ENCODE peak calls at places on chromosome 7, in five cellular contexts. One of them, this sample, is unnamed.

GRCh38 chr7:50653116-50653854 is 88.1 kb upstream of the DDC start:
- DNase-seq in sigmoid colon: peak
- DNase-seq in A549: no peak
- DNase-seq in stomach: peak
- DNase-seq in H1: peak
- DNase-seq in this sample: no peak

GRCh38 chr7:39084344-39084743 is 106.6 kb downstream of the POU6F2 start:
- DNase-seq in H1: no peak
- DNase-seq in stomach: no peak
- DNase-seq in sigmoid colon: no peak
- DNase-seq in A549: no peak
- DNase-seq in this sample: no peak

GRCh38 chr7:24912874-24913514 is 67.0 kb downstream of the OSBPL3 start:
- DNase-seq in stomach: peak
- DNase-seq in A549: no peak
- DNase-seq in H1: peak
- DNase-seq in sigmoid colon: no peak
- DNase-seq in this sample: no peak

GRCh38 chr7:140616328-140616727 is 24.3 kb downstream of the DENND2A start:
- DNase-seq in H1: no peak
- DNase-seq in sigmoid colon: no peak
- DNase-seq in stomach: no peak
- DNase-seq in A549: no peak
- DNase-seq in this sample: no peak

GRCh38 chr7:137715546-137715945 is 131.2 kb downstream of the DGKI start:
- DNase-seq in H1: no peak
- DNase-seq in sigmoid colon: no peak
- DNase-seq in stomach: no peak
- DNase-seq in A549: no peak
- DNase-seq in this sample: no peak

GRCh38 chr7:2473496-2474180 is 2.6 kb downstream of the GRIFIN start:
- DNase-seq in H1: no peak
- DNase-seq in stomach: no peak
- DNase-seq in A549: no peak
- DNase-seq in sigmoid colon: no peak
- DNase-seq in this sample: no peak

GRCh38 chr7:47587389-47587788 is 5.5 kb upstream of the TNS3 start:
- DNase-seq in A549: no peak
- DNase-seq in sigmoid colon: no peak
- DNase-seq in stomach: peak
- DNase-seq in H1: no peak
- DNase-seq in this sample: peak

GRCh38 chr7:55961994-55962393 is 2.4 kb upstream of the NIPSNAP2 start:
- DNase-seq in stomach: no peak
- DNase-seq in H1: no peak
- DNase-seq in sigmoid colon: no peak
- DNase-seq in A549: no peak
- DNase-seq in this sample: no peak

GRCh38 chr7:16063241-16063640 is 358.1 kb downstream of the CRPPA start:
- DNase-seq in H1: no peak
- DNase-seq in sigmoid colon: no peak
- DNase-seq in A549: no peak
- DNase-seq in stomach: no peak
- DNase-seq in this sample: no peak

GRCh38 chr7:93337047-93337446 is 104.9 kb downstream of the VPS50 start:
- DNase-seq in H1: no peak
- DNase-seq in A549: no peak
- DNase-seq in sigmoid colon: no peak
- DNase-seq in stomach: no peak
- DNase-seq in this sample: no peak

GRCh38 chr7:25752967-25753791 is 398.8 kb upstream of the NFE2L3 start:
- DNase-seq in sigmoid colon: no peak
- DNase-seq in H1: no peak
- DNase-seq in A549: no peak
- DNase-seq in stomach: no peak
- DNase-seq in this sample: no peak

GRCh38 chr7:47653550-47654351 is 71.8 kb upstream of the TNS3 start:
- DNase-seq in A549: peak
- DNase-seq in H1: no peak
- DNase-seq in sigmoid colon: no peak
- DNase-seq in stomach: no peak
- DNase-seq in this sample: no peak

GRCh38 chr7:143367972-143368371 is 5.5 kb upstream of the FAM131B start:
- DNase-seq in sigmoid colon: peak
- DNase-seq in H1: no peak
- DNase-seq in A549: no peak
- DNase-seq in stomach: peak
- DNase-seq in this sample: no peak

GRCh38 chr7:2405601-2406345 is 2.4 kb downstream of the CHST12 start:
- DNase-seq in H1: no peak
- DNase-seq in stomach: no peak
- DNase-seq in sigmoid colon: no peak
- DNase-seq in A549: no peak
- DNase-seq in this sample: peak

GRCh38 chr7:25429731-25430130 is 201.4 kb upstream of the NPVF start:
- DNase-seq in sigmoid colon: no peak
- DNase-seq in H1: no peak
- DNase-seq in stomach: no peak
- DNase-seq in A549: no peak
- DNase-seq in this sample: no peak

GRCh38 chr7:73585196-73585595 is 6.8 kb upstream of the TBL2 start:
- DNase-seq in A549: no peak
- DNase-seq in sigmoid colon: no peak
- DNase-seq in stomach: no peak
- DNase-seq in H1: no peak
- DNase-seq in this sample: no peak
- TF ChIP-seq POLR2A in A549: no peak
- TF ChIP-seq POLR2A in sigmoid colon: no peak
- TF ChIP-seq POLR2A in stomach: no peak
- TF ChIP-seq POLR2A in H1: no peak
- TF ChIP-seq POLR2A in this sample: no peak

GRCh38 chr7:158705234-158705890 is 758 bp upstream of the NCAPG2 start:
- DNase-seq in A549: no peak
- DNase-seq in stomach: no peak
- DNase-seq in sigmoid colon: no peak
- DNase-seq in H1: peak
- DNase-seq in this sample: no peak

GRCh38 chr7:158707610-158708009 is 3.0 kb upstream of the NCAPG2 start:
- DNase-seq in A549: no peak
- DNase-seq in stomach: no peak
- DNase-seq in H1: peak
- DNase-seq in sigmoid colon: no peak
- DNase-seq in this sample: no peak

GRCh38 chr7:158706710-158707590 is 2.3 kb upstream of the NCAPG2 start:
- DNase-seq in stomach: no peak
- DNase-seq in A549: no peak
- DNase-seq in H1: no peak
- DNase-seq in sigmoid colon: no peak
- DNase-seq in this sample: no peak

GRCh38 chr7:158706273-158706704 is 1.7 kb upstream of the NCAPG2 start:
- DNase-seq in stomach: no peak
- DNase-seq in H1: no peak
- DNase-seq in A549: no peak
- DNase-seq in sigmoid colon: no peak
- DNase-seq in this sample: no peak

GRCh38 chr7:158710651-158711102 is 6.1 kb upstream of the NCAPG2 start:
- DNase-seq in H1: peak
- DNase-seq in stomach: no peak
- DNase-seq in A549: no peak
- DNase-seq in sigmoid colon: no peak
- DNase-seq in this sample: no peak
- TF ChIP-seq EP300 in H1: no peak
- TF ChIP-seq EP300 in stomach: no peak
- TF ChIP-seq EP300 in A549: no peak
- TF ChIP-seq EP300 in sigmoid colon: no peak
- TF ChIP-seq EP300 in this sample: no peak

GRCh38 chr7:99408347-99409191 is at the start of the genes BUD31 and PDAP1:
- DNase-seq in H1: peak
- DNase-seq in A549: peak
- DNase-seq in sigmoid colon: peak
- DNase-seq in stomach: peak
- DNase-seq in this sample: peak

GRCh38 chr7:99406557-99406956 is 1.8 kb downstream of the PDAP1 start:
- DNase-seq in stomach: no peak
- DNase-seq in A549: no peak
- DNase-seq in sigmoid colon: no peak
- DNase-seq in H1: no peak
- DNase-seq in this sample: no peak

GRCh38 chr7:99409192-99409572 is 413 bp downstream of the BUD31 start:
- DNase-seq in A549: no peak
- DNase-seq in sigmoid colon: no peak
- DNase-seq in stomach: no peak
- DNase-seq in H1: no peak
- DNase-seq in this sample: no peak

GRCh38 chr7:99409814-99410213 is 1.0 kb downstream of the BUD31 start:
- DNase-seq in sigmoid colon: no peak
- DNase-seq in stomach: no peak
- DNase-seq in A549: no peak
- DNase-seq in H1: no peak
- DNase-seq in this sample: no peak

DNA sequence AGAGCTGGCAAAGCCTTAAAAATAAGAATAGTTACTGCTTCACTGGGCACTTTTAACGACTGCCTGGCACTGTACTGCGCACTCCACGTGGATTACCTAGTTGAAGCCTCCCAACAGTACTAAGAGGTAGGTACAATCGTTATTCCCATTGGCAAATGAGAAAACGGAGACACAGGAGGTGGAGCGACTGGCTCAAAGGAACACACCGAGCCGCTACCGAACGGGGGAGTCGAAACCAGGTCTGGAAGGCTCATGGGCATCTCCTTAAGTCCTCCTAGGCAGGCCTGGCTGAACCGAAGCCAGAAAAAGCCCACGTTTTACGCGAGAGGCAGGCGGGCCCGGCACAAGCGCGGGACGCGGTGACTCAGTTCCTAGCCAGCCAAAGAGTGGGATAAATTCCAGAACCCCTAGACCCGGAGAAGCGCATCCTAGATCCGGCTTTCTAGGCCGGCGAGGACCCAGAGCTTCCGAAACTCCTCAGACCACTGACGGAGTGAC is 499 bp downstream of the PDAP1 start:
- DNase-seq in stomach: peak
- DNase-seq in H1: no peak
- DNase-seq in sigmoid colon: peak
- DNase-seq in A549: peak
- DNase-seq in this sample: peak
- TF ChIP-seq POLR2A in stomach: no peak
- TF ChIP-seq POLR2A in H1: no peak
- TF ChIP-seq POLR2A in sigmoid colon: no peak
- TF ChIP-seq POLR2A in A549: no peak
- TF ChIP-seq POLR2A in this sample: no peak

GRCh38 chr7:71976670-71977069 is 435.5 kb downstream of the CALN1 start:
- DNase-seq in H1: no peak
- DNase-seq in sigmoid colon: no peak
- DNase-seq in A549: no peak
- DNase-seq in stomach: no peak
- DNase-seq in this sample: no peak

GRCh38 chr7:71974611-71975010 is 437.5 kb downstream of the CALN1 start:
- DNase-seq in sigmoid colon: no peak
- DNase-seq in A549: no peak
- DNase-seq in H1: no peak
- DNase-seq in stomach: no peak
- DNase-seq in this sample: no peak

GRCh38 chr7:71972513-71972912 is 439.6 kb downstream of the CALN1 start:
- DNase-seq in A549: no peak
- DNase-seq in sigmoid colon: no peak
- DNase-seq in stomach: no peak
- DNase-seq in H1: no peak
- DNase-seq in this sample: no peak
- TF ChIP-seq EP300 in A549: no peak
- TF ChIP-seq EP300 in sigmoid colon: no peak
- TF ChIP-seq EP300 in stomach: no peak
- TF ChIP-seq EP300 in H1: no peak
- TF ChIP-seq EP300 in this sample: no peak

GRCh38 chr7:65251851-65252620 is 121.6 kb upstream of the ZNF92 start:
- DNase-seq in stomach: peak
- DNase-seq in H1: peak
- DNase-seq in sigmoid colon: peak
- DNase-seq in A549: peak
- DNase-seq in this sample: peak
- TF ChIP-seq POLR2A in stomach: no peak
- TF ChIP-seq POLR2A in H1: peak
- TF ChIP-seq POLR2A in sigmoid colon: no peak
- TF ChIP-seq POLR2A in A549: peak
- TF ChIP-seq POLR2A in this sample: no peak